ENCODE peak calls at places on chromosomes 13 and 19, in seven cellular contexts. H is neuronal stem cell; P is RWPE1; U is activated naive CD4-positive, alpha-beta T cell treated with anti-CD3 and anti-CD28 coated beads, Interleukin-2, amount 50 U/mL, for 16 hours; Z is uterus; E is H7; Q is nephron progenitor cell. W is an unnamed sample.

GRCh38 chr19:29666634-29667389 is 1.6 kb downstream of the PLEKHF1 start:
- DNase-seq in H (peak; percentile 29), P (no peak), U (no peak), Z (peak; percentile 82), E (peak; percentile 84), Q (peak; percentile 62), W (no peak)

GRCh38 chr19:54147676-54148075 is 10.1 kb downstream of the CNOT3 start:
- DNase-seq in H (no peak), P (no peak), U (no peak), Z (no peak), E (no peak), Q (no peak), W (no peak)

GRCh38 chr13:73870036-73870741 is 264.0 kb downstream of the KLF12 start:
- DNase-seq in H (no peak), P (no peak), U (no peak), Z (no peak), E (no peak), Q (no peak), W (no peak)

GRCh38 chr13:79393564-79394249 is 12.3 kb downstream of the RBM26 start:
- DNase-seq in H (no peak), P (no peak), U (no peak), Z (no peak), E (no peak), Q (peak; percentile 12), W (no peak)

GRCh38 chr19:35533822-35534521 is 716 bp downstream of the GAPDHS start:
- DNase-seq in H (no peak), P (no peak), U (peak; percentile 25), Z (no peak), E (peak; percentile 89), Q (no peak), W (no peak)

GRCh38 chr19:16920816-16921529 is 32.2 kb downstream of the F2RL3 start:
- DNase-seq in H (no peak), P (peak; percentile 89), U (no peak), Z (no peak), E (peak; percentile 38), Q (no peak), W (peak; percentile 74)

GRCh38 chr13:113845055-113845454 is 18.8 kb downstream of the GAS6 start:
- DNase-seq in H (no peak), P (no peak), U (peak; percentile 5), Z (peak; percentile 10), E (peak; percentile 25), Q (no peak), W (no peak)

GRCh38 chr13:46278474-46278873 is 66.7 kb downstream of the LRRC63 start:
- DNase-seq in H (no peak), P (no peak), U (no peak), Z (no peak), E (peak; percentile 25), Q (no peak), W (no peak)

GRCh38 chr19:5814123-5814839 is 9.4 kb downstream of the NRTN start:
- DNase-seq in H (no peak), P (no peak), U (no peak), Z (no peak), E (no peak), Q (no peak), W (no peak)

GRCh38 chr13:103246581-103247200 is 180.5 kb upstream of the SLC10A2 start:
- DNase-seq in H (no peak), P (no peak), U (no peak), Z (no peak), E (no peak), Q (no peak), W (no peak)

GRCh38 chr13:45705145-45705695 is 3.1 kb downstream of the CBY2 start:
- DNase-seq in H (no peak), P (no peak), U (no peak), Z (no peak), E (peak; percentile 41), Q (no peak), W (no peak)